ENCODE peak calls at places on chromosome 17, in four cellular contexts. J is A549, C is K562, Q is HepG2. E is an unnamed sample.

GRCh38 chr17:74354123-74354522 is 7.5 kb downstream of the BTBD17 start:
- DNase-seq in Q (peak; percentile 67), J (peak; percentile 77), C (peak; percentile 74), E (peak; percentile 88)

GRCh38 chr17:39863918-39864746 is at the start of gene IKZF3:
- DNase-seq in Q (peak; percentile 46), C (peak; percentile 72), J (peak; percentile 64), E (peak; percentile 85)

GRCh38 chr17:57401556-57402488 is 145.5 kb downstream of the MSI2 start:
- DNase-seq in J (peak; percentile 29), Q (peak; percentile 27), C (peak; percentile 50), E (peak; percentile 49)

GRCh38 chr17:68195667-68196393 is 52.0 kb upstream of the AMZ2 start:
- DNase-seq in J (no peak), Q (no peak), C (no peak), E (peak; percentile 59)

GRCh38 chr17:67947325-67947813 is 48.9 kb downstream of the C17orf58 start:
- DNase-seq in J (no peak), C (no peak), Q (no peak), E (no peak)

GRCh38 chr17:47935961-47936360 is 5.4 kb upstream of the PNPO start:
- DNase-seq in Q (no peak), C (peak; percentile 93), J (peak; percentile 75), E (no peak)

GRCh38 chr17:79294459-79295071 is 219.9 kb downstream of the ENGASE start:
- DNase-seq in Q (peak; percentile 36), J (peak; percentile 51), C (peak; percentile 72), E (peak; percentile 89)

GRCh38 chr17:75242461-75243042 is 18.9 kb downstream of the GGA3 start:
- DNase-seq in Q (no peak), C (no peak), J (no peak), E (no peak)

GRCh38 chr17:74008196-74008595 is 195.3 kb upstream of the RPL38 start:
- DNase-seq in C (peak; percentile 33), Q (peak; percentile 16), J (peak; percentile 63), E (peak; percentile 46)

GRCh38 chr17:43908111-43908721 is 880 bp upstream of the MPP2 start:
- DNase-seq in J (peak; percentile 77), C (peak; percentile 62), Q (no peak), E (peak; percentile 66)

GRCh38 chr17:80761421-80761871 is 216.8 kb downstream of the RPTOR start:
- DNase-seq in Q (no peak), C (no peak), J (peak; percentile 55), E (no peak)

DNA sequence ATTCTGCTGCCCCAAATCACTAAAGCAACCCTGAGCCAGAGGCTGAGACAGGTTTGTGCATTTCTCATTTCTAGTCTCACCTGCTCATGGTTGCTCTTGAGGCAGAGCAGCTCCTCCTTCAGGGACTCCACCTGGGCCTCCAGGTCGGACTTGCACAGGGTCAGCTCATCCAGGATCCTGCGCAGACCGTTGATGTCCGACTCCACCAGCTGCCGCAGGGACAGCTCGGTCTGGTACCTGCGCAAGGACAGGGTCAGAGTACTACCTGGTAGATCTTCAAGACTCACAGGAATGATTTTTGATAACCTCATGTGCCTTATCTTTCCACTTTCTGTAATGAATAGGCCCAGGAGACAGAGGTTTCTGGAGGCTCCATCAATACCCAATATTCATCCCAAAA is 1.1 kb downstream of the KRT31 start:
- DNase-seq in Q (no peak), C (no peak), J (no peak), E (no peak)
- TF ChIP-seq HMGXB4 in Q (no peak), C (no peak), J (no peak), E (no peak)

GRCh38 chr17:30379303-30380105 is 777 bp downstream of the CPD start:
- DNase-seq in Q (no peak), C (peak; percentile 28), J (peak; percentile 31), E (peak; percentile 22)
- TF ChIP-seq JUN in Q (no peak), C (no peak), J (no peak), E (no peak)

GRCh38 chr17:45409659-45410076 is 23.0 kb downstream of the ARHGAP27 start:
- DNase-seq in J (no peak), C (no peak), Q (no peak), E (no peak)
- TF ChIP-seq HMGXB4 in J (no peak), C (no peak), Q (no peak), E (no peak)

GRCh38 chr17:37086329-37086728 is 137.6 kb downstream of the AATF start:
- DNase-seq in J (no peak), C (no peak), Q (no peak), E (no peak)

GRCh38 chr17:37087683-37088082 is 138.9 kb downstream of the AATF start:
- DNase-seq in J (no peak), Q (no peak), C (no peak), E (no peak)

GRCh38 chr17:37088913-37089312 is 140.2 kb downstream of the AATF start:
- DNase-seq in J (no peak), Q (no peak), C (no peak), E (no peak)

GRCh38 chr17:37089998-37090397 is 141.2 kb downstream of the AATF start:
- DNase-seq in Q (no peak), C (no peak), J (no peak), E (no peak)

DNA sequence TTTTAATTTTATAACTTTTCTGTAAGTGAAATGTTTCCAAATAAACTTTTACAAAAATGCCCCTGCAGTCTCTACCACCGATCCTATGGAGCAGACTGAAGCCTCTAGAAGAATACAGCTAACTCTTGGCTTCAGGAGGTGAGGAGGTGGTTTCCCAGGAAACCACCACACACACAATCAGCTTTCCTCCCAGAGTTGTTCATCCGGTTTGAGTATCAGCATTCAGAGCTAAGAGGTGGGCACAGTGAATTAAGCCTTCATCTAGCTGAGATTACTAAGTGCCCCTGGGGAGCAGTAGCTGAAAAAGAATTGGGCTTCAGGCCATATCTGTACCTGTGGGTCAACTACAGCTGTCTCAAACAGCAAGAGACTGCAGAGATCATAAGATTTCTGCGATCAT is 139.7 kb downstream of the AATF start:
- DNase-seq in Q (no peak), J (no peak), C (no peak), E (no peak)
- TF ChIP-seq JUN in Q (no peak), J (no peak), C (no peak), E (no peak)

GRCh38 chr17:35540589-35541404 is 3.3 kb upstream of the SLFN12L start:
- DNase-seq in J (no peak), Q (no peak), C (peak; percentile 36), E (no peak)
- TF ChIP-seq HMGXB4 in J (no peak), Q (no peak), C (no peak), E (no peak)